ENCODE peak calls at places on chromosomes 5 and 9, in six cellular contexts. D, E, T, L, X and U are unnamed samples.

GRCh38 chr5:118956727-118957126 is 31.6 kb downstream of the DTWD2 start:
- DNase-seq in T (no peak), E (no peak), L (no peak), D (no peak), X (no peak), U (no peak)

GRCh38 chr9:113568481-113569321 is 105.2 kb downstream of the RGS3 start:
- DNase-seq in L (no peak), E (no peak), T (no peak), D (no peak), X (no peak), U (no peak)

GRCh38 chr9:90999425-91000397 is 198.1 kb downstream of the SYK start:
- DNase-seq in T (no peak), E (no peak), L (no peak), D (peak; percentile 75), X (no peak), U (no peak)

GRCh38 chr5:148941810-148942209 is 115.4 kb downstream of the ADRB2 start:
- DNase-seq in D (no peak), E (no peak), X (no peak), L (no peak), T (no peak), U (no peak)

GRCh38 chr9:76592105-76593010 is 133.4 kb downstream of the GCNT1 start:
- DNase-seq in D (no peak), T (no peak), L (no peak), E (peak; percentile 6), X (no peak), U (no peak)

GRCh38 chr9:86396412-86396811 is 42.2 kb upstream of the TUT7 start:
- DNase-seq in X (no peak), L (no peak), E (no peak), D (peak; percentile 67), T (no peak), U (no peak)

GRCh38 chr5:136164226-136164625 is 28.7 kb downstream of the SMIM32 start:
- DNase-seq in E (no peak), X (no peak), D (no peak), L (no peak), T (no peak), U (no peak)

GRCh38 chr9:8062459-8062858 is 262.9 kb upstream of the DMAC1 start:
- DNase-seq in L (no peak), E (no peak), X (no peak), T (no peak), D (no peak), U (no peak)

GRCh38 chr5:33023649-33024048 is 312.5 kb downstream of the NPR3 start:
- DNase-seq in D (no peak), X (no peak), T (no peak), L (no peak), E (no peak), U (no peak)

GRCh38 chr9:93258818-93259489 is 75.0 kb downstream of the WNK2 start:
- DNase-seq in X (peak; percentile 48), D (peak; percentile 47), E (no peak), L (peak; percentile 37), T (no peak), U (no peak)

GRCh38 chr9:76866689-76867088 is 39.2 kb downstream of the PRUNE2 start:
- DNase-seq in T (no peak), D (no peak), L (no peak), X (no peak), E (peak; percentile 83), U (no peak)

GRCh38 chr5:130337179-130337888 is 433.1 kb downstream of the CHSY3 start:
- DNase-seq in D (no peak), L (no peak), E (peak; percentile 75), X (no peak), T (no peak), U (no peak)

GRCh38 chr5:181164076-181164952 is 16.9 kb downstream of the OR2V2 start:
- DNase-seq in L (no peak), D (no peak), E (peak; percentile 72), T (no peak), X (no peak), U (no peak)

GRCh38 chr5:29504411-29504810 is 1689.1 kb upstream of the CDH6 start:
- DNase-seq in T (no peak), X (no peak), D (no peak), E (no peak), L (no peak), U (no peak)
- TF ChIP-seq CTCF in T (no peak), X (no peak), D (no peak), E (no peak), L (no peak), U (no peak)

GRCh38 chr9:121532881-121533280 is 33.2 kb upstream of the GGTA1 start:
- DNase-seq in E (no peak), T (no peak), D (no peak), X (no peak), L (no peak), U (no peak)

GRCh38 chr9:121541256-121541655 is 41.6 kb upstream of the GGTA1 start:
- DNase-seq in D (no peak), L (no peak), E (no peak), X (no peak), T (no peak), U (no peak)

GRCh38 chr9:121537283-121537682 is 37.6 kb upstream of the GGTA1 start:
- DNase-seq in D (no peak), E (no peak), L (no peak), T (no peak), X (no peak), U (no peak)

GRCh38 chr9:121541945-121542344 is 42.3 kb upstream of the GGTA1 start:
- DNase-seq in E (no peak), L (no peak), T (no peak), X (no peak), D (no peak), U (no peak)

DNA sequence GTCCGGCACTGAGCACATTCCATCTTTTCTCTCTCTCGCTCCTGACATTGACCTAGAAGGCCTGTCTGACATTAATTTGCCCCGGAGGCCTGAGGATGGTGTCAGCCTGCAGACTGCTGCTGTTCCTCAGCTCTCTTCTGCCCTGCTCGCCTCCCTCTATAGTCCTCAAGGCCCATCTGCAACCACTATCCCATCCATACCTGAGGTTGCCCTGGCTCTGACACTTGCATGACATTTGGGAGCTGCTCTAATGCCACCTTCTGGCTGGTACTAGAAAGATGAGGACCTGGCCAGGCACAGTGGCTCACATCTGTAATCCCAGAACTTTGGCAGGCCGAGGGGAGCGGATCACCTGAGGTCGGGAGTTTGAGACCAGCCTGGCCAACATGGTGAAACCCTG is 38.6 kb upstream of the GGTA1 start:
- DNase-seq in T (no peak), D (no peak), X (no peak), E (no peak), L (no peak), U (no peak)
- TF ChIP-seq CTCF in T (no peak), D (peak; percentile 5), X (no peak), E (peak; percentile 8), L (no peak), U (no peak)

GRCh38 chr5:170603578-170604565 is 100.1 kb downstream of the KCNIP1 start:
- DNase-seq in L (no peak), T (peak; percentile 84), D (no peak), X (no peak), E (peak; percentile 37), U (peak; percentile 78)
- TF ChIP-seq CTCF in L (no peak), T (peak; percentile 73), D (peak; percentile 30), X (peak; percentile 58), E (peak; percentile 86), U (peak; percentile 46)

GRCh38 chr5:142637871-142638270 is 48.0 kb downstream of the FGF1 start:
- DNase-seq in E (no peak), D (no peak), L (no peak), X (no peak), T (no peak), U (no peak)
- TF ChIP-seq CTCF in E (no peak), D (no peak), L (no peak), X (no peak), T (no peak), U (no peak)